ENCODE peak calls at places on chromosomes 2 and 18, in ten cellular contexts. One of them, this sample, is unnamed.

GRCh38 chr2:189210250-189211075 is 30.9 kb upstream of the COL5A2 start:
- DNase-seq in IMR-90: peak; percentile 98
- DNase-seq in iris pigment epithelial cell: peak; percentile 95
- DNase-seq in Jurkat, Clone E6-1: no peak
- DNase-seq in AG20443: peak; percentile 82
- DNase-seq in nephron progenitor cell: no peak
- DNase-seq in GM10248: no peak
- DNase-seq in kidney tubule cell: peak; percentile 78
- DNase-seq in putamen: no peak
- DNase-seq in T-helper 2 cell treated with Interferon-gamma antibody and Interleukin-4, amounts not matched to agents 5 μg/mL and 100 μg/mL, for 36 hours: peak; percentile 12
- DNase-seq in this sample: no peak

GRCh38 chr18:53796042-53796729 is 428.3 kb downstream of the MBD2 start:
- DNase-seq in IMR-90: peak; percentile 1
- DNase-seq in iris pigment epithelial cell: peak; percentile 89
- DNase-seq in Jurkat, Clone E6-1: no peak
- DNase-seq in AG20443: peak; percentile 81
- DNase-seq in nephron progenitor cell: no peak
- DNase-seq in GM10248: no peak
- DNase-seq in kidney tubule cell: peak; percentile 88
- DNase-seq in putamen: no peak
- DNase-seq in T-helper 2 cell treated with Interferon-gamma antibody and Interleukin-4, amounts not matched to agents 5 μg/mL and 100 μg/mL, for 36 hours: no peak
- DNase-seq in this sample: no peak

GRCh38 chr2:112109278-112109677 is 28.9 kb upstream of the FBLN7 start:
- DNase-seq in IMR-90: no peak
- DNase-seq in iris pigment epithelial cell: no peak
- DNase-seq in Jurkat, Clone E6-1: no peak
- DNase-seq in AG20443: no peak
- DNase-seq in nephron progenitor cell: no peak
- DNase-seq in GM10248: no peak
- DNase-seq in kidney tubule cell: no peak
- DNase-seq in putamen: no peak
- DNase-seq in T-helper 2 cell treated with Interferon-gamma antibody and Interleukin-4, amounts not matched to agents 5 μg/mL and 100 μg/mL, for 36 hours: no peak
- DNase-seq in this sample: no peak

GRCh38 chr18:79644666-79645057 is 34.9 kb upstream of the CTDP1 start:
- DNase-seq in IMR-90: peak; percentile 74
- DNase-seq in iris pigment epithelial cell: no peak
- DNase-seq in Jurkat, Clone E6-1: no peak
- DNase-seq in AG20443: no peak
- DNase-seq in nephron progenitor cell: no peak
- DNase-seq in GM10248: no peak
- DNase-seq in kidney tubule cell: no peak
- DNase-seq in putamen: no peak
- DNase-seq in T-helper 2 cell treated with Interferon-gamma antibody and Interleukin-4, amounts not matched to agents 5 μg/mL and 100 μg/mL, for 36 hours: no peak
- DNase-seq in this sample: no peak

GRCh38 chr2:37917281-37918228 is 7.5 kb upstream of the RMDN2 start:
- DNase-seq in IMR-90: no peak
- DNase-seq in iris pigment epithelial cell: no peak
- DNase-seq in Jurkat, Clone E6-1: no peak
- DNase-seq in AG20443: no peak
- DNase-seq in nephron progenitor cell: no peak
- DNase-seq in GM10248: no peak
- DNase-seq in kidney tubule cell: no peak
- DNase-seq in putamen: no peak
- DNase-seq in T-helper 2 cell treated with Interferon-gamma antibody and Interleukin-4, amounts not matched to agents 5 μg/mL and 100 μg/mL, for 36 hours: no peak
- DNase-seq in this sample: no peak

GRCh38 chr2:207816546-207816945 is 46.8 kb upstream of the FZD5 start:
- DNase-seq in IMR-90: no peak
- DNase-seq in iris pigment epithelial cell: no peak
- DNase-seq in Jurkat, Clone E6-1: no peak
- DNase-seq in AG20443: no peak
- DNase-seq in nephron progenitor cell: no peak
- DNase-seq in GM10248: no peak
- DNase-seq in kidney tubule cell: no peak
- DNase-seq in putamen: no peak
- DNase-seq in T-helper 2 cell treated with Interferon-gamma antibody and Interleukin-4, amounts not matched to agents 5 μg/mL and 100 μg/mL, for 36 hours: no peak
- DNase-seq in this sample: no peak

GRCh38 chr2:129902731-129903585 is 76.5 kb upstream of the RAB6C start:
- DNase-seq in IMR-90: no peak
- DNase-seq in iris pigment epithelial cell: no peak
- DNase-seq in Jurkat, Clone E6-1: no peak
- DNase-seq in AG20443: no peak
- DNase-seq in nephron progenitor cell: no peak
- DNase-seq in GM10248: no peak
- DNase-seq in kidney tubule cell: no peak
- DNase-seq in putamen: no peak
- DNase-seq in T-helper 2 cell treated with Interferon-gamma antibody and Interleukin-4, amounts not matched to agents 5 μg/mL and 100 μg/mL, for 36 hours: no peak
- DNase-seq in this sample: no peak

GRCh38 chr18:55688066-55688465 is 100.1 kb upstream of the TCF4 start:
- DNase-seq in IMR-90: no peak
- DNase-seq in iris pigment epithelial cell: no peak
- DNase-seq in Jurkat, Clone E6-1: no peak
- DNase-seq in AG20443: no peak
- DNase-seq in nephron progenitor cell: no peak
- DNase-seq in GM10248: no peak
- DNase-seq in kidney tubule cell: peak; percentile 2
- DNase-seq in putamen: no peak
- DNase-seq in T-helper 2 cell treated with Interferon-gamma antibody and Interleukin-4, amounts not matched to agents 5 μg/mL and 100 μg/mL, for 36 hours: no peak
- DNase-seq in this sample: no peak

GRCh38 chr18:49697757-49698595 is 115.4 kb downstream of the ACAA2 start:
- DNase-seq in IMR-90: peak; percentile 53
- DNase-seq in iris pigment epithelial cell: peak; percentile 12
- DNase-seq in Jurkat, Clone E6-1: no peak
- DNase-seq in AG20443: peak; percentile 87
- DNase-seq in nephron progenitor cell: peak; percentile 23
- DNase-seq in GM10248: no peak
- DNase-seq in kidney tubule cell: peak; percentile 51
- DNase-seq in putamen: no peak
- DNase-seq in T-helper 2 cell treated with Interferon-gamma antibody and Interleukin-4, amounts not matched to agents 5 μg/mL and 100 μg/mL, for 36 hours: no peak
- DNase-seq in this sample: no peak

GRCh38 chr2:237774811-237775553 is 23.6 kb upstream of the RBM44 start:
- DNase-seq in IMR-90: peak; percentile 50
- DNase-seq in iris pigment epithelial cell: peak; percentile 53
- DNase-seq in Jurkat, Clone E6-1: peak; percentile 57
- DNase-seq in AG20443: peak; percentile 79
- DNase-seq in nephron progenitor cell: peak; percentile 55
- DNase-seq in GM10248: peak; percentile 69
- DNase-seq in kidney tubule cell: peak; percentile 58
- DNase-seq in putamen: peak; percentile 4
- DNase-seq in T-helper 2 cell treated with Interferon-gamma antibody and Interleukin-4, amounts not matched to agents 5 μg/mL and 100 μg/mL, for 36 hours: peak; percentile 30
- DNase-seq in this sample: peak; percentile 46

GRCh38 chr2:7880561-7880960 is 801.3 kb upstream of the ID2 start:
- DNase-seq in IMR-90: no peak
- DNase-seq in iris pigment epithelial cell: no peak
- DNase-seq in Jurkat, Clone E6-1: no peak
- DNase-seq in AG20443: no peak
- DNase-seq in nephron progenitor cell: no peak
- DNase-seq in GM10248: no peak
- DNase-seq in kidney tubule cell: peak; percentile 56
- DNase-seq in putamen: no peak
- DNase-seq in T-helper 2 cell treated with Interferon-gamma antibody and Interleukin-4, amounts not matched to agents 5 μg/mL and 100 μg/mL, for 36 hours: no peak
- DNase-seq in this sample: no peak

GRCh38 chr2:85595378-85596232 is at the start of gene RNF181:
- DNase-seq in IMR-90: peak; percentile 99
- DNase-seq in iris pigment epithelial cell: peak; percentile 99
- DNase-seq in Jurkat, Clone E6-1: peak; percentile 96
- DNase-seq in AG20443: peak; percentile 94
- DNase-seq in nephron progenitor cell: peak; percentile 89
- DNase-seq in GM10248: peak; percentile 95
- DNase-seq in kidney tubule cell: peak; percentile 99
- DNase-seq in putamen: peak; percentile 99
- DNase-seq in T-helper 2 cell treated with Interferon-gamma antibody and Interleukin-4, amounts not matched to agents 5 μg/mL and 100 μg/mL, for 36 hours: peak; percentile 92
- DNase-seq in this sample: peak; percentile 97

GRCh38 chr18:76765649-76766048 is 56.7 kb upstream of the ZNF236 start:
- DNase-seq in IMR-90: no peak
- DNase-seq in iris pigment epithelial cell: peak; percentile 5
- DNase-seq in Jurkat, Clone E6-1: no peak
- DNase-seq in AG20443: no peak
- DNase-seq in nephron progenitor cell: no peak
- DNase-seq in GM10248: no peak
- DNase-seq in kidney tubule cell: peak; percentile 46
- DNase-seq in putamen: no peak
- DNase-seq in T-helper 2 cell treated with Interferon-gamma antibody and Interleukin-4, amounts not matched to agents 5 μg/mL and 100 μg/mL, for 36 hours: no peak
- DNase-seq in this sample: no peak

GRCh38 chr18:51417643-51418483 is 220.4 kb upstream of the MEX3C start:
- DNase-seq in IMR-90: no peak
- DNase-seq in iris pigment epithelial cell: no peak
- DNase-seq in Jurkat, Clone E6-1: no peak
- DNase-seq in AG20443: no peak
- DNase-seq in nephron progenitor cell: no peak
- DNase-seq in GM10248: no peak
- DNase-seq in kidney tubule cell: no peak
- DNase-seq in putamen: no peak
- DNase-seq in T-helper 2 cell treated with Interferon-gamma antibody and Interleukin-4, amounts not matched to agents 5 μg/mL and 100 μg/mL, for 36 hours: no peak
- DNase-seq in this sample: no peak